ENCODE peak calls at places on chromosomes 1 and 21, in five cellular contexts. A is CD8-positive, alpha-beta T cell; R is A549; N is colonic mucosa; Q is CD4-positive, alpha-beta memory T cell. T is an unnamed sample. For H3K9me3, the result is how much of the 10 kb centered on the place peaks cover.

GRCh38 chr1:153571706-153572105 is 6.1 kb upstream of the S100A2 start:
- DNase-seq in A (no peak), R (no peak), N (no peak), Q (no peak), T (no peak)

GRCh38 chr1:2604156-2604853 is 17.7 kb downstream of the PRXL2B start:
- DNase-seq in A (no peak), R (no peak), N (peak), Q (no peak), T (no peak)

GRCh38 chr1:4068076-4068475 is 168.0 kb upstream of the C1orf174 start:
- DNase-seq in A (no peak), R (no peak), N (no peak), Q (no peak), T (no peak)

GRCh38 chr1:92577251-92577895 is 90.6 kb upstream of the GFI1 start:
- DNase-seq in A (no peak), R (no peak), N (no peak), Q (no peak), T (no peak)

GRCh38 chr1:70043806-70044205 is 161.6 kb downstream of the LRRC40 start:
- DNase-seq in A (no peak), R (no peak), N (no peak), Q (no peak), T (no peak)

GRCh38 chr1:42660907-42661500 is 2.8 kb downstream of the PPIH start:
- DNase-seq in A (no peak), R (no peak), N (no peak), Q (no peak), T (no peak)

GRCh38 chr1:95033843-95034242 is 38.9 kb downstream of the ALG14 start:
- DNase-seq in A (no peak), R (no peak), N (no peak), Q (no peak), T (no peak)

GRCh38 chr1:28926629-28927441 is 12.5 kb downstream of the EPB41 start:
- DNase-seq in A (peak), R (no peak), N (peak), Q (peak), T (peak)

GRCh38 chr21:39537571-39537970 is 75.2 kb upstream of the B3GALT5 start:
- DNase-seq in A (no peak), R (no peak), N (peak), Q (no peak), T (no peak)

GRCh38 chr1:78329475-78329874 is 161.3 kb upstream of the PTGFR start:
- DNase-seq in A (no peak), R (no peak), N (no peak), Q (no peak), T (no peak)

GRCh38 chr1:108645479-108646184 is 15.3 kb downstream of the HENMT1 start:
- DNase-seq in A (no peak), R (no peak), N (no peak), Q (no peak), T (peak)

GRCh38 chr1:11341881-11342552 is 69.0 kb downstream of the UBIAD1 start:
- DNase-seq in A (no peak), R (no peak), N (no peak), Q (no peak), T (peak)

GRCh38 chr1:201422436-201423030 is 1.0 kb upstream of the TNNI1 start:
- DNase-seq in A (no peak), R (no peak), N (no peak), Q (no peak), T (no peak)

GRCh38 chr1:193326296-193326695 is 139.9 kb upstream of the B3GALT2 start:
- DNase-seq in A (no peak), R (no peak), N (no peak), Q (no peak), T (no peak)

GRCh38 chr21:45577806-45578801 is 35.9 kb upstream of the SLC19A1 start:
- DNase-seq in A (no peak), R (no peak), N (no peak), Q (no peak), T (no peak)

GRCh38 chr1:184469391-184469790 is 82.6 kb downstream of the C1orf21 start:
- DNase-seq in A (no peak), R (no peak), N (no peak), Q (no peak), T (no peak)

GRCh38 chr1:184471686-184472085 is 84.9 kb downstream of the C1orf21 start:
- DNase-seq in A (no peak), R (no peak), N (no peak), Q (no peak), T (no peak)

GRCh38 chr1:184476187-184476586 is 89.4 kb downstream of the C1orf21 start:
- DNase-seq in A (no peak), R (no peak), N (no peak), Q (no peak), T (no peak)

GRCh38 chr1:184473176-184473966 is 86.5 kb downstream of the C1orf21 start:
- DNase-seq in A (no peak), R (no peak), N (no peak), Q (no peak), T (no peak)

GRCh38 chr1:184472117-184472516 is 85.3 kb downstream of the C1orf21 start:
- DNase-seq in A (no peak), R (no peak), N (no peak), Q (no peak), T (no peak)
- H3K9me3 ChIP-seq in A (under half), R (under half), N (under half), Q (under half), T (under half)

DNA sequence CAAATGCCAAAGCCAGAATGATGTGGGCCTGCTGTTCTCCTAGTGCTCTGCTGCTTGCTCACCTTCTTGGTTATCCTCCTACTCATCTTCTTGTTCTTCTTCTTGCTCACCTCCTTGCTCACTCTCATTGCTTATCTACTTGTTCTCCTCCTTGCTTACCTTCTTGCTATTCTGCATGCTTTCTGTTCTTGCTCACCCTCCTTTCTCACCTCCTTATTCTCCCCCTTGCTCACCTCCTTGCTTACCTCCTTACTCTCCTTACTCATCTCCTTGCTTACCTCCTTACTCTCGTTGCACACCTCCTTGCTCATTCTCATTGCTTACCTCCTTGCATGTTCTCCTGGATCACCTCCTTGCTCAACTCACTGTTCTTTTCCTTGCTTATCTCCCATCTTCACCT is at the start of gene OR14I1:
- DNase-seq in A (no peak), R (no peak), N (no peak), Q (no peak), T (no peak)
- H3K9me3 ChIP-seq in A (under half), R (under half), N (under half), Q (under half), T (under half)

GRCh38 chr1:82788660-82789059 is 987.9 kb downstream of the ADGRL2 start:
- DNase-seq in A (no peak), R (no peak), N (no peak), Q (no peak), T (no peak)
- H3K9me3 ChIP-seq in A (under half), R (under half), N (under half), Q (under half), T (under half)

GRCh38 chr1:238898856-238899255 is 487.5 kb upstream of the CHRM3 start:
- DNase-seq in A (no peak), R (no peak), N (no peak), Q (no peak), T (no peak)

GRCh38 chr1:238895911-238896310 is 490.5 kb upstream of the CHRM3 start:
- DNase-seq in A (no peak), R (no peak), N (no peak), Q (no peak), T (no peak)

GRCh38 chr1:238900334-238900865 is 486.0 kb upstream of the CHRM3 start:
- DNase-seq in A (no peak), R (no peak), N (no peak), Q (no peak), T (no peak)
- H3K9me3 ChIP-seq in A (under half), R (under half), N (under half), Q (under half), T (under half)

DNA sequence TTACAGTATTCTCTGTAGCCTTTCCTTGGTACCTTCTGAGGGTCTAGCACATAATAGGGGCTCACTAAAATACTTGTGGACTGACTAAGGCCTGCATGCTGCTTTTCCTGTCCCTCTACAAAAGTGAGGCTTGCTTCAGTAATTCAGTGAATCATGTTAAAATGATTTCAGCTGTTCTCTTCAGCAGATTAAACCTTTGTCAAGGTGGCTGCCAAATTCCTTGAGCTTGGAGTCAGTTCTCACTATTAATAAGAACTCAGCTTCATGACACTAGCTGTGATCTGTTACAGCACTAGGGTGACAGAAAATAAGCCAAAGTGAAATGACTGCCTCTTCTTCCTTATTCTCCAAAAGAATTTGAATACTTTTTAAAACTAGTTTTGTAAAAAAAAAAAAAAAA is 128.8 kb downstream of the KCNN3 start:
- DNase-seq in A (no peak), R (no peak), N (no peak), Q (no peak), T (no peak)
- H3K9me3 ChIP-seq in A (under half), R (under half), N (under half), Q (under half), T (under half)

GRCh38 chr1:207079706-207080246 is 8.9 kb upstream of the C4BPB start:
- DNase-seq in A (no peak), R (no peak), N (no peak), Q (no peak), T (peak)
- H3K9me3 ChIP-seq in A (under half), R (under half), N (under half), Q (under half), T (under half)

DNA sequence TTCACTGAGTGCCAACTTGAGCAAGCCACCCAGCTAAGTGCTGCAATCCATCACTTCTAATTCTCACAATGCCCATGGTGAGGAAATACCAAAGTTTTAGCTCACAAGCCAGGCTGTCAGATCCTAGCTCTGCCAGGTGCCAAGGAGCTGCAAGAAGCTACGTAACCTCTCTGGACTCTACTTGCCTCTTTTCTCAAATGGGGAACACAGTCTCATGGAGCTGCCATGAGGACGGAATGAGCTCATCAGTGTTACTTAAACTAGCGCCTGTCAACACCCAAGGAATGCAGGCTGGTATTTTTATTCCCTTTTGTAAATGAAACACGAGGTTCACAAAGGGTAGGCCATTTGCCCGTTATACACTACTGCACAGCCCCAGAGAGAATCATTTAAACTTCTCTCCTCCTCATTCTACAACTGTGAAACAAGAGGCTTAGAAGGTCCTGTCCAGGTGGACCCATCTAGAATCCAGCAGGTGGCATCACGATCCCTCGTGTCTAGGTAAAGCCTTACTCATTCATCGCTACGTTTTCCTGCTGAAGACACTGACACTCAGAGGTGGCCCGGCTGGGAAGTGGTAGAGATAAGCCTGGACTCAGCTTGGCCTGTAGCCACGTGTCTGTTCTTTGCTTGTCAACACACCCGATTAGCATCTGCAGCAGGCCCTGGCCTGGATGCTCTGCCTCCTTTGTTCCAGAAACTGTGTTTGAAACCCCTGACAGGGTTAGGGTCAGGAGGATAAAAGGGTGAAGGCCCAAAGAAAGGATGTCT is 43.6 kb downstream of the PARP1 start:
- DNase-seq in A (no peak), R (no peak), N (no peak), Q (no peak), T (peak)
- H3K9me3 ChIP-seq in A (under half), R (under half), N (under half), Q (under half), T (under half)

DNA sequence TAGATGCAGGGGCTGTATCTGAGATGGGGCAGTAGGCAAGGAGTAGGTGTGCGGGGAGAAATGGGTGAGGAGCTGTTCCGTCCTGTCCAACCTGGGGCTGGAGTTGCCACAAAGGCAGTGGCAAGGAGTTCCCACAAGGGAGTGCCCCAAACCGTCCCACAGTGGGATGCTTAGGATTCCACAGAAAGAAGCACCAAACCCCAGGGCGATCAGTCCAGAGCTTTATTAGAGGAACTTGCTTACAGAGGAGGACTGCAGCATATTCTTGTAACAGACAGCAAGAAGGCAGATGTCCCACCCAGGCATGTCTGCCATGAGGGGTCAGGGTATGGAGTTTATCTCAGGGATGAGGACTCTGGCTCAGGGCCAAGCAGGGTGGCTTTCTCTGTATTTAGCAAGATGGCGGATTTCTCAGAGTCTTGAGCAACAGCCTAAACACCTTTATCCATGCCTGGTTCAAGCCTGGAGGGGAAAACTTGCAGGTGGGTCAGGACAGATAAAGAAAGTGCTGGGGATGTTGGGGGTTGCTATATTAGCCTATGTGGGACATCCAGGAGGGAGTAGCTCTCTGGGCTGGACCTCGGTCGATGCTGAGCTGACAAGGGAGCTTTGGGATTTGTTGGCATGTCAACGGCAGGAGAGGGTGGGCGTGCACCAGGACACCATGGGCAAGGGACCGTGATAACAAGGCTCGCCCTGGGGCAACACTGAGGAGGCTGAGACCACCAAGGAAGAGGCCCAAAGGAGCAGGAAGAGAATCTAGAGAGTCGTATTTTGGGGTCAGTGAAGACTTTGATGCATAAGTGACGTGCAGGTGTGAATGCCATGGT is 32.8 kb downstream of the OBSCN start:
- DNase-seq in A (no peak), R (no peak), N (no peak), Q (no peak), T (no peak)
- H3K9me3 ChIP-seq in A (under half), R (half or more), N (under half), Q (under half), T (under half)

T was measured in small intestine.